ENCODE peak calls at places on chromosomes 16 and 17, in four cellular contexts. Q is AG04450, W is transverse colon, A is gastrocnemius medialis. G is an unnamed sample.

GRCh38 chr17:41009301-41009760 is 403 bp upstream of the KRTAP3-1 start:
- DNase-seq in W (no peak), A (no peak), Q (no peak), G (no peak)

GRCh38 chr17:8893059-8893458 is 25.6 kb upstream of the PIK3R6 start:
- DNase-seq in Q (no peak), A (no peak), W (no peak), G (no peak)

GRCh38 chr17:50949128-50950001 is 83.2 kb upstream of the TOB1 start:
- DNase-seq in Q (no peak), A (no peak), W (no peak), G (no peak)

GRCh38 chr16:10741844-10742243 is 1.8 kb upstream of the NUBP1 start:
- DNase-seq in Q (no peak), W (peak), A (no peak), G (no peak)

GRCh38 chr17:50128441-50129302 is 1.3 kb downstream of the SAMD14 start:
- DNase-seq in Q (no peak), A (no peak), W (no peak), G (no peak)

GRCh38 chr17:31224366-31224765 is 72.7 kb downstream of the OMG start:
- DNase-seq in A (no peak), Q (no peak), W (no peak), G (no peak)

GRCh38 chr17:18850679-18851078 is 7.3 kb upstream of the PRPSAP2 start:
- DNase-seq in A (no peak), Q (no peak), W (no peak), G (no peak)

GRCh38 chr17:75525806-75526554 is 483 bp downstream of the LLGL2 start:
- DNase-seq in A (no peak), Q (no peak), W (peak), G (no peak)

GRCh38 chr17:39757931-39758873 is 20.5 kb downstream of the GRB7 start:
- DNase-seq in Q (no peak), A (no peak), W (peak), G (no peak)

GRCh38 chr17:30450125-30451027 is 26.8 kb upstream of the GOSR1 start:
- DNase-seq in Q (no peak), A (no peak), W (no peak), G (no peak)

GRCh38 chr17:42016952-42017865 is at the start of gene DNAJC7:
- DNase-seq in A (peak), W (peak), Q (peak), G (peak)

GRCh38 chr17:69760562-69760961 is 314.5 kb upstream of the KCNJ16 start:
- DNase-seq in A (no peak), W (no peak), Q (no peak), G (no peak)

GRCh38 chr17:29383687-29384086 is 6.5 kb upstream of the TAOK1 start:
- DNase-seq in W (peak), Q (no peak), A (no peak), G (no peak)

GRCh38 chr17:63785556-63785955 is 11.6 kb downstream of the DDX42 start:
- DNase-seq in W (no peak), A (no peak), Q (no peak), G (no peak)

GRCh38 chr17:63537991-63538692 is 12.1 kb upstream of the DCAF7 start:
- DNase-seq in W (no peak), A (no peak), Q (no peak), G (no peak)

GRCh38 chr17:32461853-32462617 is 17.7 kb downstream of the PSMD11 start:
- DNase-seq in W (peak), Q (no peak), A (no peak), G (no peak)

DNA sequence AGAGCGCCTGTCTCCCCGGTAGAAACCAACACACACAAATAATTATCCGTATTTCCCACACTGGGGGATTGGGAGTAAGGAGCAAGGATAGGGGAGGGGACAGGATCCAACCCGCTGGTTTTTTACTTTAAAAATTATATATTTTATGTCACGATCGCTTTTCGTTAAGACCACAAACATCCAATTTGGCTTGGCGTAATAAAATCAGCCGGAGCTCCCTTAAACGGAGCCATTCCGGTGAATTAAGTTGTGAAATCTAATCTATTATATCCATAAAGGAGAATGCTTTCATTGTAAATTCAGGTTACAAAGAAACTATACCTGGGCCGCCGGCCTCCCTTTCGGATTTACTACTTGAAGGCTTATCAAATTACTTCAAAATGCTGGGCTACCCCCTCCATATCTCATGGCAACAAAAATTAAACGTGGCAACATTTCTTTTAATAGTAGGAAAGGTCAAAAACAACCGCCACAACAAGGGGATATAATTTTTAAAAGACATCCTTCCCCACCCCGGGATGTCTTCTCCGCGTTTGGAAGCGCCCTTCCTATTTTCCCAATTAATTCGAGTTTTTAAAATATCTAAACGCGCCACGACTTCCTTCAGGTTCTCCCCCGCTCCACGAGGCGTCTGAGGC is 47.1 kb upstream of the SLC38A10 start:
- DNase-seq in W (no peak), A (no peak), Q (no peak), G (no peak)
- H3K4me3 ChIP-seq in W (peak), A (peak), Q (peak), G (peak)

GRCh38 chr17:81980122-81980521 is 2.7 kb downstream of the ASPSCR1 start:
- DNase-seq in Q (no peak), W (no peak), A (no peak), G (no peak)

GRCh38 chr17:81983011-81983638 is 5.7 kb downstream of the ASPSCR1 start:
- DNase-seq in Q (no peak), A (no peak), W (no peak), G (no peak)

GRCh38 chr17:81983639-81984373 is 6.4 kb downstream of the ASPSCR1 start:
- DNase-seq in Q (no peak), A (no peak), W (no peak), G (no peak)

GRCh38 chr17:81978901-81979298 is 1.5 kb downstream of the ASPSCR1 start:
- DNase-seq in W (no peak), A (no peak), Q (no peak), G (no peak)

DNA sequence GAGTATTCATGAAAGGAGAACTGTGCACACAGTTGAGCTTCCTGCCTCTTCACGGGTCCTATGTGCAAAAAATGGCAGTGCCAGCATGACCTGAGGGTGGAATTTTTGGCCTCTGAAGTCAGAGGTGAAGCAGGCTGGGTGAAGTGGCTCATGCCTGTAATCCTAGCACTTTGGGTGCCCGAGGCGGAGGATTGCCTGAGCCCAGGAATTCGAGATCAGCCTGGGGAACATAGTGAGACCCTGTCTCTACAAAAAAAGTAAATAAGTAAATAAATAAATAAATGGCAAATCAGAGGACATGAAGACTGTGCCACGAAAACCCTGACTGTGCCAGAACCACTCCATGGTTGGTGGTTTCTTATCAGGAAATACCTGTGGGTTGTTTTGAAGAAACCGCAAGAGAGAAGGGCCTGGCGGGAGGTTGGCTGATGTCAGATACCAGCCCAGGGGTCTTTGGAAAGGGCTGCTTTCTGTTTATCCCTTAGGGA is 3.4 kb downstream of the ASPSCR1 start:
- DNase-seq in A (no peak), Q (no peak), W (no peak), G (no peak)
- H3K27ac ChIP-seq in A (peak), Q (no peak), W (no peak), G (no peak)

DNA sequence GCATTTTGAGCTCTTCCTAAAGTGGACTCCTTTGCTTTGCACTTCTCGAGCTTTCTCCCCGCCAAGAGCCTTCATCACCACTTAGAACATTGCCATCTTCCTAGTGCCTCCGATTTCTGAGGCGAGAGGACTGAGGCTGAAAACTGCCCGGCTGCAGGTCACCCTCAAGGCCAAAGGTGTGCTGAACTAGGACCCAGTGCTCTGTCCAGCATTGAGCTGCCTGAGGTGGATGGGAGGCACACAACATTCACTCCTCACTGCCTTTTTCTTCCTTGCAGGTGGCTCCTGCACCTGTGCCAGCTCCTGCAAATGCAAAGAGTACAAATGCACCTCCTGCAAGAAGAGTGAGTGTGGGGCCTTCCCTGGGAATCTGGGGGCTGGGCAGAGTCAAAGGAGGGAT is 5.4 kb downstream of the MT1A start:
- DNase-seq in A (no peak), W (no peak), Q (no peak), G (no peak)
- H3K4me3 ChIP-seq in A (peak), W (no peak), Q (no peak), G (peak)

DNA sequence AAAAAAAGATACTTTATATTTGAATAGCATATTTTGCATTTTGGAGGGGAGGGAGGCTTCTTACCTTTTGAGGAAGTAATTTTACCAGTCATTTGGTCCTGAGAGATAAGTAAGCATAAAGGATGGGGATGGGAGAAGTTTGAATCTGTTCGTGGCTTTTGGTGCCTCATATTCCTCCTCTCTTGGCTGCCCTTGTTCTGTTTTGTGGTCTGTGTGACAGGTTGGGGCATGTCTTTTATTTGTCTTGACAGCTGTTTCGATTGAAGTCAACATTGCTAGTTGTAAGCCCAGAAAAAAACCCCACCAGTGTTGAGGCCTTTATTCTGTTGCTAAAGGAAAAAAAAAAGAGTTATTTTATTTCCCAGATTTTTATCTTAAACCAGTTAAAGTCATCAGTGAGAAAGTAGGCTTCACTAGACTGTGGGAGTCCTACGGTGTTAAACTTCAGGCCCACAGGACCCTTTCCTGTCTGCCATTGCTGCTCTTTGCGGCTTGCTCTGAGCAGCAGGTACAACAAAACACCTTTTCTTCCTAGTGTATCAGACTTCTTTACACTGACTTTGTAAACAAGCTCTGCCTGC is 11.4 kb downstream of the SLC7A6 start:
- DNase-seq in A (no peak), Q (no peak), W (no peak), G (peak)
- H3K27ac ChIP-seq in A (peak), Q (peak), W (peak), G (peak)